ENCODE peak calls at places on chromosomes 11 and 22, in four cellular contexts. K is activated CD8-positive, alpha-beta T cell treated with anti-CD3 and anti-CD28 coated beads for 36 hours; Y is upper lobe of left lung; U is GM10248. I is an unnamed sample.
A peak's percentile ranks its signal among the peaks of the same experiment; 100 is the strongest.

GRCh38 chr11:94623120-94623735 is 56.1 kb downstream of the PIWIL4 start:
- DNase-seq in K (peak; percentile 70), Y (peak; percentile 37), U (peak; percentile 64), I (no peak)

GRCh38 chr22:42966389-42966998 is 48.5 kb downstream of the PACSIN2 start:
- DNase-seq in K (no peak), Y (no peak), U (no peak), I (no peak)

GRCh38 chr22:43883719-43884415 is 7.9 kb downstream of the PNPLA5 start:
- DNase-seq in K (no peak), Y (no peak), U (no peak), I (no peak)

GRCh38 chr11:1536065-1536843 is 35.8 kb downstream of the DUSP8 start:
- DNase-seq in K (no peak), Y (no peak), U (no peak), I (no peak)

GRCh38 chr11:92226331-92227232 is 2.0 kb downstream of the FAT3 start:
- DNase-seq in K (no peak), Y (no peak), U (peak; percentile 8), I (peak; percentile 73)

GRCh38 chr22:20549232-20549841 is 41.9 kb downstream of the MED15 start:
- DNase-seq in K (peak; percentile 71), Y (no peak), U (no peak), I (no peak)

GRCh38 chr11:43943931-43944751 is 1.7 kb downstream of the C11orf96 start:
- DNase-seq in K (peak; percentile 40), Y (no peak), U (peak; percentile 28), I (no peak)

GRCh38 chr11:118845369-118845768 is 38.3 kb upstream of the CXCR5 start:
- DNase-seq in K (peak; percentile 52), Y (no peak), U (peak; percentile 50), I (no peak)

GRCh38 chr11:117479372-117479771 is 151.7 kb downstream of the CEP164 start:
- DNase-seq in K (peak; percentile 29), Y (no peak), U (peak; percentile 45), I (no peak)

GRCh38 chr11:86155210-86155844 is 86.4 kb upstream of the PICALM start:
- DNase-seq in K (no peak), Y (no peak), U (no peak), I (no peak)

GRCh38 chr11:14075679-14076078 is 113.2 kb downstream of the SPON1 start:
- DNase-seq in K (no peak), Y (no peak), U (no peak), I (no peak)
- TF ChIP-seq CTCF in K (no peak), Y (no peak), U (no peak), I (no peak)

GRCh38 chr11:32297629-32298028 is 137.7 kb downstream of the WT1 start:
- DNase-seq in K (no peak), Y (no peak), U (peak; percentile 32), I (no peak)
- TF ChIP-seq CTCF in K (peak; percentile 44), Y (no peak), U (peak; percentile 21), I (peak; percentile 65)

DNA sequence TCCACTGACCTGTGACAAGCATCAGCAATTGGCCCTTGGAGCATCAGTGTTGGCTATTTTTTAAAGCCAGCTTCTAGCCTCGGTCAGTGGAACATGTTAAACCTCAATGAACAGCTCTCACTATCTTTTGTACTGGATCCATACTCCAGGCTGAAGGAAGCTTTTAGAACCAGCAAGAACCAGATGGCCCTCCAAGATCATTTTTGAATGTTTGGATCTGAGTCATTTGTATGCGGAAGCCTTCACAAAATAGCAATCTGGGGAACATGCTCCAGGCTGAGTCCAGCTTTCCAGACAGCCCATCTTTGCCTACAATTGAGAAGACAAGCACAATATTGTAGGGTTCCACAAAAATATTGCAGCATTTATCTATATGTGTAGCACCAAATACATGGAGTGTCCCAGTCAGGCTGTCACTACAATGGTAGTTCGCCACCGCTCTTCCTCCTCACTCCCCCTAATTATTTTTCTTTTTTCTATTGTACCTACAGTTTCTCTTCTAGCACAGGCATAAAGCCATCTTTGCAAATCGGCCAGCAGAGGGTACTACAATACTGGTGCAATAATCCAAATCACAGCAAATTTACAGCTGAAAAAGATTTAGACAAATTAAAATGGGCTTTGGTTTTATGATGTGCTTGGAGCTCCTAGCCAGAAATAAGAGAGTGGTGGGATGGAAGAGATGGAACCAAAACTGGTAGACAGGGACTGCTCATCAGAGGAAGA is 177.4 kb upstream of the BLID start:
- DNase-seq in K (no peak), Y (no peak), U (no peak), I (no peak)
- TF ChIP-seq CTCF in K (no peak), Y (no peak), U (no peak), I (no peak)

GRCh38 chr22:45103756-45104155 is 60.0 kb upstream of the NUP50 start:
- DNase-seq in K (no peak), Y (no peak), U (no peak), I (no peak)
- TF ChIP-seq CTCF in K (no peak), Y (no peak), U (no peak), I (peak; percentile 28)

DNA sequence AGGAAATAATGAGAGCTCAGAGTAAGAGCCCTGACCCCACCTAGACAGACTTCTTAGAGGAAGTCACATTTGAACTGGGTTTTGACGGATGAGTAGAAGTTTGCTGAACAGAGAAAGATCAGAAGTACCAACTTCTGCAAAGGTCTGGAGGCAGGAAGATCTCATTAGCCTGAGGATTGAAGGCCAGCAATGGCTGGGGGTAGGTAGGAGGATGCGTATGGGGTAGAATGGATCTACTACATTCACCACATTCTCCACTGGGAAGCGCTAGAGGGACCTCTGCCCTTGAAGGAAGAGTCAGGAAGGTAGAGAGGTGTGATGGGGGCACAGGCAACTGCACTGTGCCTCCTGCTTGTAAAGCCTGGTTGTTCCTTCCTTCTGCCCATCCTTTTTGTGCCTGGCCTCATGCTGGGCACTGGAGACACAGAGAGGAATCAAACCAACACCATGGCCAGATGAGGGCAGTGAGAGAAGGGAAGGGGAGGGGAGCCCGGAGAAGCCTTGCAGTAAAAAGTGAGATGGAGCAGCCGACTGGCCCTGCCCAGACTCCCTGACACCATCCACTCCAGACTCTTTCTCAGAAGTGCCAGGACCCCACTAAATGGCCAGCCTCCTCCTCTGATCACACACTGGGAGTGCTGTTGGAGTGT is 4.9 kb downstream of the TPBGL start:
- DNase-seq in K (no peak), Y (peak; percentile 8), U (no peak), I (no peak)
- TF ChIP-seq CTCF in K (no peak), Y (no peak), U (no peak), I (no peak)

DNA sequence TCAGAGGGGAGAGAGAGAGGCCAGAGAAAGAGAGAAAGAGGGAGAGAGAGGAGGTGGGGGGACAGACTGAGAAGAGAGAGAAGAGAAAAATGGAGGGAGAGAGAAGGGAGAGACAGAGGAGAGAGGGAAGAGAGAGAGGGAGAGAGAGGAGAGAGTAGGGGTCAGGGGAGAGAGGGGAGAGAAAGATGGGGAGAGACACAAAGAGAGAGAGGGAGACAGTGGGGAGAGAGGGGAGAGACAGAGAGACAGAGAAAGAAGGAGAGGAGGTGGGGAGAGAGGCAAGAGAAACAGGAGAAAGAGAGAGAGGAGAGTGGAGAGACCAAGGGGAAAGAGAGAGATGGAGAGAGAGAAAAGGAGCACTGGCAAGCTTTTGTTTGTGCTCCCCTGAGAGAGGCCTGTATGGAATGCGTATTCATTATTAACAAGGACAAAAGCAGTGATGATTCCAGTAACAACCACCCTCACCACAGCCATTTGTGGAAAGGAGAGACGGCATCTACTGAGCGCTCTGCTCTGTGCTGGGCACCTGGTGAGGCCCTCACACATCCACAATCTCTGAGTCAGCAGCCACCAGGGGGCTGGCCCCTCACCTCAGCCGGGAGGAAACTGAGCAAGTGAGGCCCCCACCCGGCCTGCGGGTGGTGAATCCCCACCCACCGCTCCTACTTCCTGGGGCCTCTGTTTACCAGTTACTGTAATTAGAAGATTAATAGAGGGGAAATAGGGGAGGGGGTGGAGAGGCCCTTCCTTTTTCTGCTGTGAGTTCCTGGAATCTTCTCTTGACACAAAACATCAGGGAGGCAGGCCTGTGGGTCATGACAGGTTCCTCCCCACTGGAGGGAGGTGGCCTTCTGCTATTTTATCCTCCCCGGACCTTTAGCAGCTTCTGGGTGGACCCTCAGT is 14.7 kb upstream of the MIAT start:
- DNase-seq in K (peak; percentile 95), Y (peak; percentile 61), U (peak; percentile 60), I (no peak)
- TF ChIP-seq CTCF in K (peak; percentile 47), Y (no peak), U (peak; percentile 47), I (peak; percentile 39)